ENCODE peak calls at places on chromosomes 11 and 22, in six cellular contexts. E is AG09319, L is astrocyte of the spinal cord, H is astrocyte of the cerebellum, Z is IMR-90, B is thoracic aorta. W is an unnamed sample.

GRCh38 chr11:121471167-121471566 is 18.4 kb upstream of the SORL1-AS1 start:
- DNase-seq in E (no peak), L (no peak), H (no peak), Z (no peak), B (no peak), W (no peak)

GRCh38 chr11:121039971-121040613 is 16.2 kb downstream of the TBCEL start:
- DNase-seq in E (no peak), L (no peak), H (no peak), Z (no peak), B (no peak), W (no peak)

GRCh38 chr11:127493330-127493729 is 492.8 kb upstream of the KIRREL3 start:
- DNase-seq in E (no peak), L (peak), H (peak), Z (peak), B (no peak), W (peak)

GRCh38 chr11:78261869-78262637 is 73.3 kb downstream of the USP35 start:
- DNase-seq in E (no peak), L (no peak), H (no peak), Z (no peak), B (no peak), W (no peak)

GRCh38 chr11:116605543-116605942 is 167.2 kb downstream of the BUD13 start:
- DNase-seq in E (no peak), L (peak), H (no peak), Z (peak), B (no peak), W (peak)

GRCh38 chr11:33778682-33779081 is 4.4 kb upstream of the FBXO3 start:
- DNase-seq in E (peak), L (peak), H (peak), Z (peak), B (no peak), W (peak)

GRCh38 chr22:32353292-32353691 is 4.4 kb upstream of the RFPL3 start:
- DNase-seq in E (no peak), L (no peak), H (no peak), Z (no peak), B (no peak), W (no peak)

GRCh38 chr11:74754507-74755255 is 6.0 kb downstream of the RNF169 start:
- DNase-seq in E (peak), L (peak), H (peak), Z (peak), B (no peak), W (no peak)

GRCh38 chr22:17726561-17727243 is 47.6 kb downstream of the BID start:
- DNase-seq in E (peak), L (peak), H (no peak), Z (peak), B (no peak), W (no peak)

GRCh38 chr22:43449831-43450225 is 38.0 kb downstream of the MPPED1 start:
- DNase-seq in E (no peak), L (no peak), H (no peak), Z (no peak), B (no peak), W (no peak)

GRCh38 chr22:35275580-35275979 is 18.3 kb downstream of the HMGXB4 start:
- DNase-seq in E (no peak), L (peak), H (no peak), Z (peak), B (no peak), W (no peak)

GRCh38 chr11:11842426-11843008 is 745 bp downstream of the USP47 start:
- DNase-seq in E (peak), L (peak), H (no peak), Z (peak), B (no peak), W (peak)

GRCh38 chr11:130478204-130478701 is 29.8 kb downstream of the ADAMTS15 start:
- DNase-seq in E (peak), L (peak), H (peak), Z (peak), B (peak), W (peak)

GRCh38 chr22:37553725-37554124 is 6.6 kb upstream of the CDC42EP1 start:
- DNase-seq in E (no peak), L (no peak), H (no peak), Z (no peak), B (no peak), W (no peak)

GRCh38 chr22:24593810-24594568 is 1.1 kb upstream of the LRRC75B start:
- DNase-seq in E (no peak), L (no peak), H (no peak), Z (no peak), B (no peak), W (no peak)

GRCh38 chr22:31106651-31107205 is 640 bp downstream of the SELENOM start:
- DNase-seq in E (peak), L (no peak), H (no peak), Z (peak), B (no peak), W (no peak)

GRCh38 chr11:10529279-10529678 is 11.7 kb downstream of the RNF141 start:
- DNase-seq in E (no peak), L (no peak), H (no peak), Z (peak), B (no peak), W (no peak)

GRCh38 chr11:35007277-35007676 is 90.9 kb downstream of the PDHX start:
- DNase-seq in E (no peak), L (no peak), H (no peak), Z (no peak), B (no peak), W (no peak)

GRCh38 chr22:38724926-38725571 is 19.3 kb downstream of the GTPBP1 start:
- DNase-seq in E (no peak), L (peak), H (no peak), Z (peak), B (no peak), W (no peak)

GRCh38 chr22:39622881-39623367 is 52.4 kb downstream of the CACNA1I start:
- DNase-seq in E (no peak), L (no peak), H (no peak), Z (peak), B (no peak), W (no peak)

GRCh38 chr11:86811637-86812321 is 11.4 kb downstream of the PRSS23 start:
- DNase-seq in E (no peak), L (peak), H (peak), Z (peak), B (no peak), W (no peak)
- TF ChIP-seq CTCF in E (no peak), L (no peak), H (no peak), Z (no peak), B (no peak), W (no peak)

GRCh38 chr11:58243954-58244353 is 15.2 kb upstream of the OR10Q1 start:
- DNase-seq in E (no peak), L (no peak), H (no peak), Z (no peak), B (no peak), W (no peak)
- TF ChIP-seq CTCF in E (no peak), L (no peak), H (no peak), Z (no peak), B (no peak), W (no peak)

GRCh38 chr11:62217191-62217748 is 8.8 kb downstream of the SCGB2A1 start:
- DNase-seq in E (no peak), L (peak), H (peak), Z (no peak), B (no peak), W (no peak)
- TF ChIP-seq CTCF in E (peak), L (peak), H (peak), Z (peak), B (no peak), W (peak)

DNA sequence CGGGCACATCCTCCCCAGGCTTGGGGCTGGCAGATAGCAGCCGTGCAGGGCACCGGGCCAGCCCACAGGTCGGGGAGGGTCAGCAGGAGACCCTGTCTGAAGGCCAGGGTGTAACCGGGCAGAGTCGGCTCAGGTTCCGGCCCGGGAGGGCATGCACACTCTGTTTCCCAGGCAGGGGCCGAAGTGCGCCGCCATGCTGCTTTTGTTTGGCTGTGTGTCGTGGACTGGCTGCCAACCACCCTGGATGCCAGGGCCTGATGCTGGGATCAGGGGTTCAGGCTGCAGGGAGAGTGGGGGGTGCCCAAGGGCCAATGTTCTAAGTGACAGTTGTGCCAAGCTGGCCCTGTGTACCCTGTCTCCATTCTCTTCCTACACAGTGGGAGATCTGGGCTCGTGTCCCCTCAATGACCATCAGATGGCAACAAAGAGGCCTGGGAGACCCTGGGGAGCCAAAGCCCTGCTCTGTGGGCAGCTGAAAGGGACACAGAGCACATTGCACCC is 120.9 kb upstream of the B3GAT1 start:
- DNase-seq in E (no peak), L (no peak), H (no peak), Z (no peak), B (no peak), W (no peak)
- TF ChIP-seq CTCF in E (no peak), L (no peak), H (no peak), Z (no peak), B (no peak), W (no peak)

DNA sequence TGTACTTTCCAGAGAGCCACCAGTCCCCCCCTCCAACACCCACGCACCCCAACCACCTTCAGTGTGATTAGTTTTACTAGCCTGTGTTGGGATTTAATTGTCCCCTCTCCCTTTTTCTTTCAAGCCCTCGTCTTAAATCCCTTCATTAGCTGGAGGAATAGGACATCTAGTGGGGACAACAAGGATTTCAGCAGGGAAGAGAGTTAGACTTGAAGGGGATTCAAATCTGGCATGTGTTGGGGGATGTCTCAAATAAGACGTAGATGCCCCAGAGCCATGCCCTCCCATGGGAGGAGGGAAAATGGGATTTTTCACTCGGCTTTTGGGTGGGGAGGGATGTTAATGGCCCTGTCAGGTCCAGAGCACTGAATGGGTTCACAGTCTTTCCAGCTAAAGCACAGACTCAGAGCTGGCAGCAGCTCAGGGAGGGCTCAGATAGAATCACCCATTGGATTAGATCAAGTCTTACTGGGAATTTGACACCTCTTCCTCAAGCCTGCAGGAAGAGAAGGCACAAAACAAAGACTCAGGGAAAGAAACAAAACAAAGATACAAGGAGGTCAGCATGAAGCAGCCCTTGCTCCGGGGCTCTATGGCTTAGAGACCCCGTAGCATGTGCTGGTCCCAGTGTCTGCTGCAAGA is 10.7 kb downstream of the INS start:
- DNase-seq in E (peak), L (peak), H (peak), Z (peak), B (no peak), W (no peak)
- TF ChIP-seq CTCF in E (peak), L (peak), H (peak), Z (peak), B (peak), W (peak)

DNA sequence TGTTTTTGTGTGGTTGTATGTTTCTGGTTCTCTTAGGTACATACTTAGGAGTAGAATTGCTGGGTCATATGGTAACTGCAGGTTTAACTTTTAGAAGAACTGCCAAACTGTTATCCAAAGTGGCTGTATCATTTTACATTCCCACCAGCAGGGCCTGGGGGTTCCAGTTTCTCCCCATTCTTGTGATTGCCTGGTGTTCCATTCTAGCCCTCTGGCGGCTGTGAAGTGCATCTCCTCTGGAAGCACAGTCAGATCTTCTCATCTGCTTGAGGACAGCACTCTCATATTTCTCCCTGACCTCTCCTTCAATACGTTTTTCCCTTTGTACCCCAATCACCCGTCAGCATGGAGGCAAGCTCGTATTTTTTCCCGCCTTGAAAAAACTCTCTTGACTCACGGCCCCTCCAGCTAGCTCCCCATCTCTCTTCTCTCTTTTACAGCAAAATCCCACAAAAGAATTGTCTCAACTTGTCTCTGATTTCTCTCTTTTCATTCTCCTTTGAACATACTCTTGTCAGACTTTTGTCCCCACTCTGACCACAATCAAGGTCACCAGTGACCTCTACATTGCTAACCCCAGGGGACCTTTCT is 56.8 kb upstream of the THY1 start:
- DNase-seq in E (no peak), L (peak), H (peak), Z (peak), B (no peak), W (no peak)
- TF ChIP-seq CTCF in E (peak), L (peak), H (peak), Z (peak), B (no peak), W (peak)

DNA sequence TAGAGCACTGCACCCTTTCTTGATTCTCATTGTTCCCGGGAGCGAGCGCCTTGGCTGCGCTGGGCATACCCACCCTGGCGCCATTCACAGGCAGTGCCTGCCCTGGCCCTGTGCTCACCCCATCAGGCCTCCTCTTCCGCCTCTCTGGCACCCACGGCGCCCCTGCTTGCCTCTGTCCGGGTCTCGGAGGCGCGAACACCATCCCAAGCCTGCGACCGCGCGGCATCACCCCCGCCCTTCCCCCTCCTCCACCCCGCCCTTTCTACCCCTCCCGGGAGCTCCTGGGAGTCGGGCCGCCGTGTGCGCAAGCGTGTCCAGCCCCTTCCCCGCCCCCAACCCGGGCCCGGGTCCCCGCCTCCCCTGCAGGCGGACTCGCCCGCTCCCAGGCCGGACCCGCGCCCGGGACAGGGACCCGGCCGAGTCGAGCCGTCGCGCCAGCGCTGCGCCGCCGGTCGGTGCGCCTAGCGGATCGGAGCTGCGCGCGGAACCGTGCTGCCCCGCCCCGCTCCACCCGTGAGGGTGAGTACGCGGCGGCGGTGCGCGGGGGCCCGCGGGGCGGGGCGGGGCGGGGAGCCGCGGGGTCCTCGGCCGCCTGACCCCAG is at the start of gene ST3GAL4:
- DNase-seq in E (no peak), L (peak), H (no peak), Z (peak), B (no peak), W (no peak)
- TF ChIP-seq CTCF in E (no peak), L (no peak), H (no peak), Z (no peak), B (no peak), W (no peak)

GRCh38 chr11:90373971-90374370 is 151.1 kb upstream of the CHORDC1 start:
- DNase-seq in E (no peak), L (no peak), H (no peak), Z (no peak), B (no peak), W (no peak)
- TF ChIP-seq CTCF in E (no peak), L (no peak), H (no peak), Z (no peak), B (no peak), W (no peak)

W was measured in HFF-Myc.